ENCODE peak calls at places on chromosomes 5 and 9, in six cellular contexts. N, I, T, A, X and P are unnamed samples.

GRCh38 chr5:160286947-160287346 is 25.4 kb downstream of the CCNJL start:
- DNase-seq in A (no peak), I (no peak), T (no peak), X (no peak), N (no peak), P (no peak)

GRCh38 chr5:57368010-57368409 is 114.6 kb downstream of the ACTBL2 start:
- DNase-seq in A (no peak), I (no peak), N (no peak), T (no peak), X (no peak), P (no peak)

GRCh38 chr5:10453564-10453963 is 11.9 kb downstream of the ROPN1L start:
- DNase-seq in I (no peak), A (no peak), N (no peak), T (no peak), X (no peak), P (no peak)

GRCh38 chr9:4048441-4048840 is 251.4 kb downstream of the GLIS3 start:
- DNase-seq in T (no peak), I (no peak), X (no peak), N (no peak), A (no peak), P (no peak)

GRCh38 chr5:61599370-61600140 is 267.5 kb downstream of the ZSWIM6 start:
- DNase-seq in T (no peak), N (peak; percentile 7), X (no peak), A (no peak), I (no peak), P (no peak)

GRCh38 chr5:64839936-64840335 is 71.2 kb downstream of the CWC27 start:
- DNase-seq in X (no peak), I (no peak), A (no peak), T (no peak), N (no peak), P (no peak)

GRCh38 chr5:171571663-171572062 is 152.2 kb downstream of the FGF18 start:
- DNase-seq in N (no peak), I (no peak), X (no peak), A (no peak), T (no peak), P (no peak)

GRCh38 chr9:98795970-98796363 is 388 bp downstream of the ANKS6 start:
- DNase-seq in I (peak; percentile 62), T (no peak), N (no peak), X (no peak), A (peak; percentile 34), P (no peak)

GRCh38 chr9:114638441-114638840 is 19.2 kb downstream of the TEX53 start:
- DNase-seq in X (no peak), T (no peak), N (no peak), I (no peak), A (no peak), P (no peak)

GRCh38 chr9:137281345-137282116 is 4.0 kb downstream of the TOR4A start:
- DNase-seq in T (no peak), I (peak; percentile 80), N (no peak), A (no peak), X (no peak), P (no peak)
- H3K9ac ChIP-seq in T (no peak overlapping the region), I (no peak overlapping the region), N (no peak overlapping the region), A (peak overlapping the region; percentile 58), X (no peak overlapping the region), P (peak overlapping the region; percentile 80)

DNA sequence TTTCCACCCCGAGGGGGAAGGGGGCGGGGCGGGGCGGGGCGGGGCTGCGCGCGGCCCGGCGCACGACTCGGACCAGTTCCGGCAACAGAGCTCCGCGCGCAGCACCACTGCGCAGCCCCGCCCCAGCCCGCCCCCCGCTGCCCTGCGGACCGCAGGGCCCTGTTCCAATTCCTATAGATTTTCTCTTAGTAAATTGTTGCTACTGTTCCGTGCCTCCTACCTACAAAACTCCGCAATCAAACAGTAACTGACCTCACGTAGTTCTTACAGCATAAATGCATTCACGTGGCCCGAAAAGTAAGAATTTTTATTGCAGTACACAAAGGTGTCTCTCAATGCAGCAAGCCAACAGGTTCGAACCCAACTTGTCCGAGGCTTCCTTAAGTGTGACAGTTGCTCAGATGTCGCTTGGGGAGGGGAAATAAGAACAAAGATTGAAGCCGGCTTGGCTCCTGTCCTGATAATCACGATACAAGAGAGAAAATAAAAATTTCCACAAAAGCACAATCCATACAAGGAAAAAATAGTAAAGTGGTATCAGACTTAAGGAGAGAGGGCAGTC is 1.2 kb upstream of the RNF38 start:
- DNase-seq in X (peak; percentile 44), A (peak; percentile 84), I (no peak), N (peak; percentile 48), T (peak; percentile 19), P (peak; percentile 44)
- TF ChIP-seq ZNF274 in X (no peak), A (no peak), I (no peak), N (no peak), T (no peak), P (no peak)

GRCh38 chr9:129081388-129081889 is 528 bp downstream of the DOLPP1 start:
- DNase-seq in T (peak; percentile 15), A (no peak), N (no peak), I (no peak), X (no peak), P (peak; percentile 9)

GRCh38 chr9:129080312-129080607 is 651 bp upstream of the DOLPP1 start:
- DNase-seq in X (no peak), I (no peak), A (no peak), T (no peak), N (no peak), P (no peak)

GRCh38 chr9:129078691-129079503 is 2.0 kb upstream of the DOLPP1 start:
- DNase-seq in X (no peak), T (no peak), A (no peak), I (no peak), N (peak; percentile 41), P (no peak)

GRCh38 chr9:129080608-129081387 is at the start of gene DOLPP1:
- DNase-seq in I (peak; percentile 98), T (peak; percentile 96), N (peak; percentile 97), X (peak; percentile 96), A (peak; percentile 99), P (peak; percentile 99)

GRCh38 chr9:129079829-129080228 is 1.1 kb upstream of the DOLPP1 start:
- DNase-seq in T (no peak), A (no peak), X (no peak), I (no peak), N (no peak), P (no peak)
- H3K4me3 ChIP-seq in T (peak overlapping the region; percentile 88), A (peak overlapping the region; percentile 67), X (peak overlapping the region; percentile 95), I (peak overlapping the region; percentile 53), N (peak overlapping the region; percentile 89), P (peak overlapping the region; percentile 92)

GRCh38 chr5:113166285-113166684 is 189.7 kb downstream of the DCP2 start:
- DNase-seq in I (no peak), A (no peak), N (no peak), T (no peak), X (no peak), P (no peak)
- H3K9ac ChIP-seq in I (no peak overlapping the region), A (no peak overlapping the region), N (no peak overlapping the region), T (no peak overlapping the region), X (peak overlapping the region; percentile 46), P (no peak overlapping the region)

GRCh38 chr5:142571351-142571750 is 114.5 kb downstream of the FGF1 start:
- DNase-seq in X (no peak), N (no peak), I (no peak), A (no peak), T (no peak), P (no peak)
- TF ChIP-seq ZNF274 in X (no peak), N (no peak), I (no peak), A (no peak), T (no peak), P (no peak)

GRCh38 chr5:81779125-81779934 is 28.4 kb upstream of the SSBP2 start:
- DNase-seq in T (peak; percentile 23), A (peak; percentile 46), X (no peak), N (no peak), I (no peak), P (no peak)
- H3K4me3 ChIP-seq in T (peak overlapping the region; percentile 48), A (peak overlapping the region; percentile 17), X (no peak overlapping the region), N (peak overlapping the region; percentile 34), I (no peak overlapping the region), P (no peak overlapping the region)

DNA sequence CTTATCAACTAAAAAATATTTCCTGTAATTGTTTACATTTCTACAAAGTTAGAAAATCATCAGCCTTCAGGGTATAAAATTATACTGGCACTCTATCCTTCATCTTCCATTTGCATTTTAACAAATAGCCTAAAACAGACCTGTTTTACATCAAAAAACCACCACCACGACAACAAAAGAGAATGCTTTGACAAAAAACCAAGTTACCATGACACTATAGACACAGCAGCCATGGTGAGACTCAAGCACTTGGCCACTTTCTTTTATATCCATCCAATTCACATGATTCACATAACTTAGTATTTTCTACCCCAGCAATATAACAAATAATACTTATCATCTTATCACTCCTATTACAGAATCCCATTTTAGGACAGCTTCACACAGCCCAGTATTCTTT is 2.8 kb downstream of the NADK2 start:
- DNase-seq in T (no peak), X (no peak), N (no peak), A (no peak), I (no peak), P (no peak)
- H3K9ac ChIP-seq in T (no peak overlapping the region), X (no peak overlapping the region), N (peak overlapping the region; percentile 36), A (no peak overlapping the region), I (no peak overlapping the region), P (no peak overlapping the region)

GRCh38 chr5:139854029-139854605 is 58.5 kb downstream of the PSD2 start:
- DNase-seq in X (no peak), N (no peak), T (no peak), I (no peak), A (no peak), P (no peak)
- TF ChIP-seq ZNF274 in X (no peak), N (no peak), T (no peak), I (no peak), A (no peak), P (no peak)

GRCh38 chr5:43066231-43066798 is 26.2 kb upstream of the ANXA2R start:
- DNase-seq in T (peak; percentile 30), A (peak; percentile 78), N (peak; percentile 55), I (peak; percentile 82), X (peak; percentile 42), P (no peak)

GRCh38 chr5:43065384-43066230 is 25.5 kb upstream of the ANXA2R start:
- DNase-seq in I (no peak), T (no peak), X (no peak), A (peak; percentile 76), N (no peak), P (no peak)

GRCh38 chr5:43066799-43067741 is 27.0 kb upstream of the ANXA2R start:
- DNase-seq in X (peak; percentile 85), N (peak; percentile 87), A (peak; percentile 95), I (peak; percentile 94), T (peak; percentile 74), P (no peak)

GRCh38 chr5:43061352-43061751 is 21.2 kb upstream of the ANXA2R start:
- DNase-seq in I (no peak), T (no peak), X (no peak), A (no peak), N (no peak), P (no peak)

GRCh38 chr5:43063731-43064171 is 23.6 kb upstream of the ANXA2R start:
- DNase-seq in A (peak; percentile 76), X (no peak), I (no peak), N (no peak), T (no peak), P (no peak)
- H3K4me3 ChIP-seq in A (peak overlapping the region; percentile 80), X (no peak overlapping the region), I (no peak overlapping the region), N (no peak overlapping the region), T (no peak overlapping the region), P (no peak overlapping the region)